ENCODE peak calls at places on chromosomes 1 and 21, in ten cellular contexts. One of them, this sample, is unnamed.

GRCh38 chr1:48889088-48889487 is 112.4 kb upstream of the BEND5 start:
- DNase-seq in esophagus squamous epithelium: no peak
- DNase-seq in astrocyte of the cerebellum: no peak
- DNase-seq in endothelial cell: no peak
- DNase-seq in heart left ventricle: no peak
- DNase-seq in HFF-Myc: no peak
- DNase-seq in adrenal gland: no peak
- DNase-seq in HFFc6: no peak
- DNase-seq in left ventricle myocardium inferior: no peak
- DNase-seq in fibroblast of pulmonary artery: no peak
- DNase-seq in this sample: no peak

GRCh38 chr1:24536391-24536840 is 19.5 kb upstream of the NCMAP start:
- DNase-seq in esophagus squamous epithelium: no peak
- DNase-seq in astrocyte of the cerebellum: peak; percentile 35
- DNase-seq in endothelial cell: no peak
- DNase-seq in heart left ventricle: no peak
- DNase-seq in HFF-Myc: peak; percentile 5
- DNase-seq in adrenal gland: no peak
- DNase-seq in HFFc6: no peak
- DNase-seq in left ventricle myocardium inferior: no peak
- DNase-seq in fibroblast of pulmonary artery: no peak
- DNase-seq in this sample: peak; percentile 51

GRCh38 chr1:11039351-11040104 is 7.5 kb downstream of the MASP2 start:
- DNase-seq in esophagus squamous epithelium: no peak
- DNase-seq in astrocyte of the cerebellum: no peak
- DNase-seq in endothelial cell: no peak
- DNase-seq in heart left ventricle: no peak
- DNase-seq in HFF-Myc: no peak
- DNase-seq in adrenal gland: no peak
- DNase-seq in HFFc6: no peak
- DNase-seq in left ventricle myocardium inferior: no peak
- DNase-seq in fibroblast of pulmonary artery: no peak
- DNase-seq in this sample: no peak

GRCh38 chr1:50279622-50280320 is 143.5 kb downstream of the DMRTA2 start:
- DNase-seq in esophagus squamous epithelium: no peak
- DNase-seq in astrocyte of the cerebellum: peak; percentile 11
- DNase-seq in endothelial cell: peak; percentile 57
- DNase-seq in heart left ventricle: no peak
- DNase-seq in HFF-Myc: no peak
- DNase-seq in adrenal gland: no peak
- DNase-seq in HFFc6: no peak
- DNase-seq in left ventricle myocardium inferior: peak; percentile 20
- DNase-seq in fibroblast of pulmonary artery: peak; percentile 11
- DNase-seq in this sample: no peak

GRCh38 chr1:186845581-186846210 is 16.9 kb downstream of the PLA2G4A start:
- DNase-seq in esophagus squamous epithelium: no peak
- DNase-seq in astrocyte of the cerebellum: peak; percentile 53
- DNase-seq in endothelial cell: no peak
- DNase-seq in heart left ventricle: no peak
- DNase-seq in HFF-Myc: no peak
- DNase-seq in adrenal gland: no peak
- DNase-seq in HFFc6: no peak
- DNase-seq in left ventricle myocardium inferior: no peak
- DNase-seq in fibroblast of pulmonary artery: no peak
- DNase-seq in this sample: no peak

GRCh38 chr1:10387611-10388386 is 11.1 kb upstream of the PGD start:
- DNase-seq in esophagus squamous epithelium: no peak
- DNase-seq in astrocyte of the cerebellum: peak; percentile 28
- DNase-seq in endothelial cell: no peak
- DNase-seq in heart left ventricle: peak; percentile 61
- DNase-seq in HFF-Myc: no peak
- DNase-seq in adrenal gland: no peak
- DNase-seq in HFFc6: peak; percentile 80
- DNase-seq in left ventricle myocardium inferior: peak; percentile 50
- DNase-seq in fibroblast of pulmonary artery: peak; percentile 83
- DNase-seq in this sample: no peak

GRCh38 chr1:182299728-182300581 is 91.6 kb downstream of the GLUL start:
- DNase-seq in esophagus squamous epithelium: no peak
- DNase-seq in astrocyte of the cerebellum: no peak
- DNase-seq in endothelial cell: peak; percentile 9
- DNase-seq in heart left ventricle: peak; percentile 78
- DNase-seq in HFF-Myc: no peak
- DNase-seq in adrenal gland: peak; percentile 35
- DNase-seq in HFFc6: no peak
- DNase-seq in left ventricle myocardium inferior: peak; percentile 67
- DNase-seq in fibroblast of pulmonary artery: peak; percentile 3
- DNase-seq in this sample: no peak

GRCh38 chr1:4690951-4691675 is 36.7 kb downstream of the AJAP1 start:
- DNase-seq in esophagus squamous epithelium: no peak
- DNase-seq in astrocyte of the cerebellum: no peak
- DNase-seq in endothelial cell: no peak
- DNase-seq in heart left ventricle: no peak
- DNase-seq in HFF-Myc: no peak
- DNase-seq in adrenal gland: peak; percentile 39
- DNase-seq in HFFc6: no peak
- DNase-seq in left ventricle myocardium inferior: no peak
- DNase-seq in fibroblast of pulmonary artery: no peak
- DNase-seq in this sample: no peak

GRCh38 chr1:33219886-33220661 is 36.2 kb upstream of the ZNF362 start:
- DNase-seq in esophagus squamous epithelium: no peak
- DNase-seq in astrocyte of the cerebellum: no peak
- DNase-seq in endothelial cell: no peak
- DNase-seq in heart left ventricle: no peak
- DNase-seq in HFF-Myc: no peak
- DNase-seq in adrenal gland: no peak
- DNase-seq in HFFc6: peak; percentile 47
- DNase-seq in left ventricle myocardium inferior: no peak
- DNase-seq in fibroblast of pulmonary artery: no peak
- DNase-seq in this sample: no peak

GRCh38 chr21:46477765-46478164 is 19.1 kb downstream of the DIP2A start:
- DNase-seq in esophagus squamous epithelium: no peak
- DNase-seq in astrocyte of the cerebellum: no peak
- DNase-seq in endothelial cell: no peak
- DNase-seq in heart left ventricle: no peak
- DNase-seq in HFF-Myc: no peak
- DNase-seq in adrenal gland: no peak
- DNase-seq in HFFc6: no peak
- DNase-seq in left ventricle myocardium inferior: no peak
- DNase-seq in fibroblast of pulmonary artery: peak; percentile 38
- DNase-seq in this sample: no peak

GRCh38 chr1:30275926-30276736 is 447.3 kb downstream of the MATN1 start:
- DNase-seq in esophagus squamous epithelium: no peak
- DNase-seq in astrocyte of the cerebellum: no peak
- DNase-seq in endothelial cell: no peak
- DNase-seq in heart left ventricle: no peak
- DNase-seq in HFF-Myc: no peak
- DNase-seq in adrenal gland: no peak
- DNase-seq in HFFc6: no peak
- DNase-seq in left ventricle myocardium inferior: no peak
- DNase-seq in fibroblast of pulmonary artery: no peak
- DNase-seq in this sample: no peak

GRCh38 chr1:41423511-41424191 is 60.8 kb downstream of the EDN2 start:
- DNase-seq in esophagus squamous epithelium: no peak
- DNase-seq in astrocyte of the cerebellum: no peak
- DNase-seq in endothelial cell: peak; percentile 38
- DNase-seq in heart left ventricle: peak; percentile 78
- DNase-seq in HFF-Myc: no peak
- DNase-seq in adrenal gland: peak; percentile 39
- DNase-seq in HFFc6: no peak
- DNase-seq in left ventricle myocardium inferior: peak; percentile 60
- DNase-seq in fibroblast of pulmonary artery: no peak
- DNase-seq in this sample: no peak

GRCh38 chr1:94776474-94776873 is 43.7 kb upstream of the SLC44A3 start:
- DNase-seq in esophagus squamous epithelium: no peak
- DNase-seq in astrocyte of the cerebellum: no peak
- DNase-seq in endothelial cell: no peak
- DNase-seq in heart left ventricle: no peak
- DNase-seq in HFF-Myc: no peak
- DNase-seq in adrenal gland: no peak
- DNase-seq in HFFc6: no peak
- DNase-seq in left ventricle myocardium inferior: no peak
- DNase-seq in fibroblast of pulmonary artery: no peak
- DNase-seq in this sample: no peak

GRCh38 chr1:226209307-226210059 is 14.0 kb upstream of the MIXL1 start:
- DNase-seq in esophagus squamous epithelium: no peak
- DNase-seq in astrocyte of the cerebellum: no peak
- DNase-seq in endothelial cell: no peak
- DNase-seq in heart left ventricle: no peak
- DNase-seq in HFF-Myc: no peak
- DNase-seq in adrenal gland: no peak
- DNase-seq in HFFc6: no peak
- DNase-seq in left ventricle myocardium inferior: no peak
- DNase-seq in fibroblast of pulmonary artery: no peak
- DNase-seq in this sample: no peak

GRCh38 chr1:162215902-162216301 is 146.4 kb downstream of the NOS1AP start:
- DNase-seq in esophagus squamous epithelium: no peak
- DNase-seq in astrocyte of the cerebellum: no peak
- DNase-seq in endothelial cell: no peak
- DNase-seq in heart left ventricle: no peak
- DNase-seq in HFF-Myc: no peak
- DNase-seq in adrenal gland: no peak
- DNase-seq in HFFc6: no peak
- DNase-seq in left ventricle myocardium inferior: no peak
- DNase-seq in fibroblast of pulmonary artery: no peak
- DNase-seq in this sample: no peak

GRCh38 chr21:14251336-14251735 is 35.4 kb downstream of the RBM11 start:
- DNase-seq in esophagus squamous epithelium: no peak
- DNase-seq in astrocyte of the cerebellum: no peak
- DNase-seq in endothelial cell: no peak
- DNase-seq in heart left ventricle: no peak
- DNase-seq in HFF-Myc: no peak
- DNase-seq in adrenal gland: no peak
- DNase-seq in HFFc6: no peak
- DNase-seq in left ventricle myocardium inferior: no peak
- DNase-seq in fibroblast of pulmonary artery: no peak
- DNase-seq in this sample: no peak

GRCh38 chr1:204286841-204287387 is 72.8 kb downstream of the PLEKHA6 start:
- DNase-seq in esophagus squamous epithelium: no peak
- DNase-seq in astrocyte of the cerebellum: no peak
- DNase-seq in endothelial cell: no peak
- DNase-seq in heart left ventricle: peak; percentile 63
- DNase-seq in HFF-Myc: no peak
- DNase-seq in adrenal gland: no peak
- DNase-seq in HFFc6: no peak
- DNase-seq in left ventricle myocardium inferior: no peak
- DNase-seq in fibroblast of pulmonary artery: peak; percentile 22
- DNase-seq in this sample: peak; percentile 26

GRCh38 chr1:240271081-240271480 is 179.4 kb downstream of the FMN2 start:
- DNase-seq in esophagus squamous epithelium: no peak
- DNase-seq in astrocyte of the cerebellum: no peak
- DNase-seq in endothelial cell: no peak
- DNase-seq in heart left ventricle: no peak
- DNase-seq in HFF-Myc: no peak
- DNase-seq in adrenal gland: no peak
- DNase-seq in HFFc6: no peak
- DNase-seq in left ventricle myocardium inferior: no peak
- DNase-seq in fibroblast of pulmonary artery: no peak
- DNase-seq in this sample: no peak
- TF ChIP-seq CTCF in esophagus squamous epithelium: no peak
- TF ChIP-seq CTCF in astrocyte of the cerebellum: no peak
- TF ChIP-seq CTCF in endothelial cell: no peak
- TF ChIP-seq CTCF in heart left ventricle: no peak
- TF ChIP-seq CTCF in HFF-Myc: no peak
- TF ChIP-seq CTCF in adrenal gland: no peak
- TF ChIP-seq CTCF in HFFc6: no peak
- TF ChIP-seq CTCF in left ventricle myocardium inferior: no peak
- TF ChIP-seq CTCF in fibroblast of pulmonary artery: no peak
- TF ChIP-seq CTCF in this sample: no peak

GRCh38 chr1:150187560-150187931 is 37.8 kb downstream of the PLEKHO1 start:
- DNase-seq in esophagus squamous epithelium: no peak
- DNase-seq in astrocyte of the cerebellum: no peak
- DNase-seq in endothelial cell: no peak
- DNase-seq in heart left ventricle: no peak
- DNase-seq in HFF-Myc: no peak
- DNase-seq in adrenal gland: no peak
- DNase-seq in HFFc6: no peak
- DNase-seq in left ventricle myocardium inferior: no peak
- DNase-seq in fibroblast of pulmonary artery: no peak
- DNase-seq in this sample: no peak
- TF ChIP-seq CTCF in esophagus squamous epithelium: no peak
- TF ChIP-seq CTCF in astrocyte of the cerebellum: no peak
- TF ChIP-seq CTCF in endothelial cell: peak; percentile 30
- TF ChIP-seq CTCF in heart left ventricle: no peak
- TF ChIP-seq CTCF in HFF-Myc: peak; percentile 1
- TF ChIP-seq CTCF in adrenal gland: no peak
- TF ChIP-seq CTCF in HFFc6: peak; percentile 47
- TF ChIP-seq CTCF in left ventricle myocardium inferior: peak; percentile 11
- TF ChIP-seq CTCF in fibroblast of pulmonary artery: no peak
- TF ChIP-seq CTCF in this sample: no peak

DNA sequence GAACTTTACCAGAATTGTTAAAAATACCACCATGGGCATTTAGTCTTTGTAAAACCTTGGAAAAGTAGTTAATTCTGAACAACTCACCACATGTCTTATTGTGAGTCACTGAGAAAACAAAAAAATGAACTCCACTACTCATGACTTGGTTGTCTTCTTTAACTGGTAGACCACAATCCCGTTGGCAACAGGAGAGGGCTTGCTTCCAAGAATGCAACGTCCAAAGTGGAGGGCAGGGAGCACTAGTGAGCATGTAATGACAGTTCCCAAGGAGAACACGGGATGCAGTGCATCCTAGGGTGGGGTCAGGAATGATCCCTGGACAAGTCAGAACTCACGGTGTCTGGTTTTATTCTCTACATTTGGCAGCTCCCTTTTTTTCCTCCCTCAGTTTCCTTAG is 15.2 kb upstream of the HMCN1 start:
- DNase-seq in esophagus squamous epithelium: no peak
- DNase-seq in astrocyte of the cerebellum: peak; percentile 93
- DNase-seq in endothelial cell: peak; percentile 24
- DNase-seq in heart left ventricle: peak; percentile 25
- DNase-seq in HFF-Myc: peak; percentile 82
- DNase-seq in adrenal gland: peak; percentile 17
- DNase-seq in HFFc6: peak; percentile 96
- DNase-seq in left ventricle myocardium inferior: no peak
- DNase-seq in fibroblast of pulmonary artery: peak; percentile 80
- DNase-seq in this sample: no peak
- TF ChIP-seq CTCF in esophagus squamous epithelium: no peak
- TF ChIP-seq CTCF in astrocyte of the cerebellum: peak; percentile 57
- TF ChIP-seq CTCF in endothelial cell: peak; percentile 25
- TF ChIP-seq CTCF in heart left ventricle: no peak
- TF ChIP-seq CTCF in HFF-Myc: peak; percentile 46
- TF ChIP-seq CTCF in adrenal gland: no peak
- TF ChIP-seq CTCF in HFFc6: peak; percentile 67
- TF ChIP-seq CTCF in left ventricle myocardium inferior: peak; percentile 17
- TF ChIP-seq CTCF in fibroblast of pulmonary artery: peak; percentile 36
- TF ChIP-seq CTCF in this sample: no peak

DNA sequence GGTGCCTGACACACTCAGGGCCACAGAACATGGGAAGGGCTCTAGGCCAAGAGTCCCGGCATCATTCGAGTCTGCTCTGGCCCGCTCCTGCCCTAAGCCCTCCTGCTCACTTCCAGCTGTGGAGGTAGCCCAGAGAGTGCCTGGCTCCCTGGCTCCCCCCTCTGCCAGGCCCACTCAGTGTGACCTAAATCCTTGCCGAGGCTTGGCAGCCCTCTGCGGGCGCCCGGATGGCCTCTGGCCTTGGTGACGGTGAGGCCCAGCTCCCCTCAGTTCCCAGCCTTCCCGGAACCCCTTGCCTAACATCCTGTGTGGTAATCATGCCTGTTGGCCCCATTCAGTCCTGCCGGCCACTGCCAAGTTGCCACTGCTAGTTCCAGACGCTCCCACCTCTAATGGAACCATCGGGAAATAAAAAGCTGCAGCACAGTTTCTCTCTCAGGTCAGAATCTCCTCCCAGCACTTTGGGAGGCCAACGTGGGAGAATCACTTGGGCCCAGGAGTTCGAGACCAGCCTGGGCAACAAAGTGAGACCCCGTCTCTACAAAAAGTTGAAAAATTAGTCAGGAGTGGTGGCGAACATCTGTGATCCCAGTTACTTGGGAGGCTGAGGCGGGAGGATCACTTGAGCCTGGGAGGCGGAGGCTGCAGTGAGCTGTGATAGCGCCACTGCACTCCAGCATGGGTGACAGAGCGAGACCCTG is 1.2 kb upstream of the H6PD start:
- DNase-seq in esophagus squamous epithelium: no peak
- DNase-seq in astrocyte of the cerebellum: no peak
- DNase-seq in endothelial cell: no peak
- DNase-seq in heart left ventricle: peak; percentile 83
- DNase-seq in HFF-Myc: no peak
- DNase-seq in adrenal gland: peak; percentile 98
- DNase-seq in HFFc6: no peak
- DNase-seq in left ventricle myocardium inferior: peak; percentile 78
- DNase-seq in fibroblast of pulmonary artery: peak; percentile 99
- DNase-seq in this sample: no peak
- TF ChIP-seq CTCF in esophagus squamous epithelium: no peak
- TF ChIP-seq CTCF in astrocyte of the cerebellum: no peak
- TF ChIP-seq CTCF in endothelial cell: no peak
- TF ChIP-seq CTCF in heart left ventricle: no peak
- TF ChIP-seq CTCF in HFF-Myc: no peak
- TF ChIP-seq CTCF in adrenal gland: no peak
- TF ChIP-seq CTCF in HFFc6: no peak
- TF ChIP-seq CTCF in left ventricle myocardium inferior: no peak
- TF ChIP-seq CTCF in fibroblast of pulmonary artery: no peak
- TF ChIP-seq CTCF in this sample: no peak